ENCODE peak calls at places on chromosomes 13 and 19, in six cellular contexts. D is heart left ventricle, Z is tibial nerve, S is testis, W is H9, J is adrenal gland. V is an unnamed sample.

GRCh38 chr19:45420871-45421270 is 2.8 kb downstream of the ERCC1 start:
- DNase-seq in D (no peak), Z (no peak), S (no peak), J (no peak), W (no peak), V (no peak)

GRCh38 chr19:4571305-4571917 is 11.9 kb upstream of the SEMA6B start:
- DNase-seq in Z (no peak), S (no peak), J (no peak), W (no peak), D (no peak), V (no peak)

GRCh38 chr13:107373551-107373950 is 805.6 kb upstream of the ARGLU1 start:
- DNase-seq in Z (no peak), D (no peak), W (peak), J (no peak), S (no peak), V (peak)

GRCh38 chr13:43831088-43831487 is 44.3 kb upstream of the ENOX1 start:
- DNase-seq in Z (no peak), J (no peak), D (no peak), W (no peak), S (no peak), V (no peak)

GRCh38 chr13:103100795-103101194 is 34.6 kb upstream of the SLC10A2 start:
- DNase-seq in J (no peak), S (no peak), W (no peak), D (no peak), Z (no peak), V (peak)

GRCh38 chr13:40983269-40983668 is 35.8 kb downstream of the ELF1 start:
- DNase-seq in J (no peak), S (no peak), Z (no peak), D (no peak), W (no peak), V (no peak)

GRCh38 chr19:11535792-11536595 is 2.7 kb upstream of the CNN1 start:
- DNase-seq in J (peak), Z (peak), D (peak), S (peak), W (peak), V (peak)

GRCh38 chr19:49890349-49891311 is 6.1 kb downstream of the IL4I1 start:
- DNase-seq in S (peak), J (no peak), W (peak), D (no peak), Z (no peak), V (peak)

GRCh38 chr13:102597029-102598015 is 536 bp downstream of the TPP2 start:
- DNase-seq in W (no peak), J (peak), Z (no peak), S (peak), D (peak), V (no peak)

GRCh38 chr19:5355076-5355475 is 14.5 kb upstream of the PTPRS start:
- DNase-seq in Z (no peak), J (no peak), D (no peak), W (no peak), S (no peak), V (no peak)

GRCh38 chr13:28658796-28659610 is at the start of gene POMP:
- DNase-seq in J (peak), S (peak), D (peak), W (peak), Z (peak), V (peak)

GRCh38 chr19:35031072-35031881 is 1.0 kb downstream of the SCN1B start:
- DNase-seq in Z (no peak), J (no peak), S (no peak), W (peak), D (peak), V (no peak)

GRCh38 chr13:114225610-114226009 is 9.1 kb upstream of the CDC16 start:
- DNase-seq in J (no peak), D (no peak), W (no peak), Z (no peak), S (no peak), V (no peak)

GRCh38 chr19:55451522-55452380 is 8.7 kb upstream of the SHISA7 start:
- DNase-seq in J (no peak), Z (no peak), W (no peak), S (no peak), D (no peak), V (no peak)

GRCh38 chr19:35702223-35703012 is 1.9 kb upstream of the ZBTB32 start:
- DNase-seq in J (peak), Z (peak), W (peak), S (peak), D (peak), V (peak)

DNA sequence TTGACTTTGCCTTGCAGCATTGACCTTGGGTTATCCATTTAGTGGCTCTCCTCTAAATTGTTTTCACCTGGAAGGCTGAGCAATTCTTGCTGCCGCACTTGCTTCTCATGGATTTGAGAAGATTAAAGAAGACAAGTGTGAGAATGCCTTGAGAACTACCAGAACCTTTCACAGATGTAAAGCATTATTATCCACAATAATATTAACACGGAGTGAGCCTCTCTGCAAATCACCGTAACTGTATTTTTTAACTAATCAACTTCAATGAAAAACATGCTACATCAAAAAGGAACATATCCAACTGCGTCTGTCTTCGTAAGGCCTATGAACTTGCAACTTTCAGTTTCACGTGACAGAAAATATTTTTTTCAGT is 94.0 kb upstream of the RAP2A start:
- DNase-seq in Z (no peak), J (no peak), W (no peak), D (no peak), S (no peak), V (no peak)
- H3K27ac ChIP-seq in Z (peak), J (peak), W (no peak), D (peak), S (peak), V (no peak)

GRCh38 chr13:112931028-112931934 is 37.7 kb upstream of the MCF2L start:
- DNase-seq in W (peak), S (no peak), D (no peak), J (no peak), Z (no peak), V (peak)
- TF ChIP-seq CTCF in W (peak), S (no peak), D (peak), J (peak), Z (peak), V (peak)

GRCh38 chr13:46698015-46698414 is 98.9 kb downstream of the ESD start:
- DNase-seq in Z (peak), W (no peak), J (peak), D (peak), S (peak), V (no peak)
- H3K27ac ChIP-seq in Z (no peak), W (no peak), J (no peak), D (peak), S (peak), V (no peak)

DNA sequence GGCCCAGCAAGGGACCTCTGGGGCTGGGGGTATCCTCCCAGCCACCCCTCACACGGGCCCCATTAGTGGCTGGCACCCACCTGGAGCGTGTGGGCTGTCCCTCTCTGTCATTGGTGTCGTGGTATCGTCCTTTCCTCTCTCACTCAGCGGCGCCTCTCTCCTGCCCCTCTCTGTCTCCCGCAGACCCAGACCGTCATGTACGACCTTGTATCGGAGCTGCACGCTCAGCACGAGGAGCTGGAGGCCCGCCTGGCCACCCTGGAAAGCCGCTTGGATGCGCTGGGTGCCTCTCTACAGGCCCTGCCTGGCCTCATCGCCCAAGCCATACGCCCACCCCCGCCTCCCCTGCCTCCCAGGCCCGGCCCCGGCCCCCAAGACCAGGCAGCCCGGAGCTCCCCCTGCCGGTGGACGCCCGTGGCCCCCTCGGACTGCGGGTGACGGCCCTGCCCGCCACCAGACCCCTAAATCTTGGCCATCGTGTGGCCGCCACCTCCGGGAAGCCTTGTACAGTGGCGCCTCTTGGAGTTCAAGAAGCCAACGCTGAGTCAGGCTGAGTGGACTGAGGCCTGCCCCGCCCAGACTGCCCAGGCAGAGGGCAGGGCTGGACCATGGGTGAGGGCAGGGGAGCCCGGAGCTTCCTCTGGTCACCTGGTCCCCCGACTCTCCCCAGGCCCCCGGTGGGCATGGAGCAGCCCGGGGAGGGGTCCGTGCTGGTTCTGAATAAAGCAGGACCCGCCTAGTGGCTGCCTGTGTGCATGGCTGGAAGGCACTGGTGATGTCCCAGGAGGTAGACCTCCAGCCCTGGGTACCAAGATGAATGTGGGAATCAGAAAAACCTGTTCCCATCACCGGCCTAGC is 9.8 kb upstream of the ARRDC2 start:
- DNase-seq in Z (no peak), J (no peak), S (no peak), W (peak), D (no peak), V (no peak)
- TF ChIP-seq CTCF in Z (peak), J (no peak), S (no peak), W (peak), D (peak), V (peak)

GRCh38 chr19:38044267-38045111 is 137.5 kb downstream of the SIPA1L3 start:
- DNase-seq in D (no peak), W (no peak), J (no peak), S (no peak), Z (no peak), V (peak)
- H3K27ac ChIP-seq in D (no peak), W (no peak), J (no peak), S (no peak), Z (no peak), V (no peak)

DNA sequence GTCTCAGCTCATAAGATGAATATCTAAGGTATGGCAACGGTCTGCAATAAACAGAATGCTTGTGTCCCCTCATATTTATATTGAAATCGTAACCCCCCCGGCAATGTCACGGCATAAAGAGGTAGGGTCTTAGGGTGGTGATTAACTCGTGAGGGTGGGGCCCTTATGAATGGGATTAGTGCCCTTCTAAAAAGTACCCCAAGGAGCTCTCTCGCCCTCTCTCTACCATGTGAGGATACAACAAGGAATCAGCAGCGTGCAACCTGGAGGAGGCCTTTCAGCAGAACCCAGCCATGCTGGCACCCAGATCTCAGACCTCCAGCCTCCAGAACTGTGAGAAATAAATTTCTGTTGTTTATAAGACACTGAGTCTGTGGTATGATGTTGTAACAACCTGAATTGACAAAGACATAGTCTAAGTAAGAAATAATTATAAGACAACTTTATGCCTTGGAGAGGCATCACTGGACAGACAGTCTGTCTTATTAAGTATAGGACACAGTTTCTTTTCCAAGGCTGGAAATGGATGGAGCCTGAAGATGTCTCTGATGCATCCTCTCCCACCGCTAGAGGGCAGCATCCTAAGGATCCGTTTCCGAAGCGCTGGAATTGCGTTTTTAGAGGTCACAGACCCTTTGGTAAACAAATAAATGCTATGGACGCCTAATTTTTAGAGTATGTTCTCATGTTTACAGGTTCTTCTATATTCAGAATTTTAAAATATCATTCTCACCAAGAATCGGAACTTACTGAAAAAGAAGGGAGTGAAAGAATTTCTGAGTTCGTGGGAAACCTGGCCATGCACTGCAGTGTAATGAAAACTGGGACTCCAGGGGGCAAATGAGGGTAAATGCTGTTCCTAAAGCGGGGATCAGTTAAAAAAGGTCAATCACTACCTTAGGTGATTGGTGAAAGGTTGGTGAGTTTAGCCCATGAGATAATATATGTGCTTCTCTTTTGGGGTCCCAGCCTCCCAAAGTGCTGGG is 13.3 kb upstream of the LEUTX start:
- DNase-seq in D (peak), S (peak), Z (peak), W (peak), J (peak), V (peak)
- TF ChIP-seq CTCF in D (peak), S (no peak), Z (peak), W (peak), J (peak), V (peak)

GRCh38 chr19:18466354-18466753 is 28.4 kb upstream of the ISYNA1 start:
- DNase-seq in Z (no peak), J (no peak), D (no peak), S (no peak), W (no peak), V (no peak)
- H3K27ac ChIP-seq in Z (peak), J (peak), D (peak), S (no peak), W (no peak), V (peak)